ENCODE peak calls at places on chromosomes 6 and 20, in six cellular contexts. S is mesenchymal stem cell, X is IMR-90, J is neuronal stem cell, O is trophoblast cell, D is H1. A is an unnamed sample.

GRCh38 chr6:25945175-25945574 is 14.7 kb upstream of the SLC17A2 start:
- DNase-seq in S (no peak), X (no peak), J (no peak), O (no peak), D (no peak), A (no peak)

GRCh38 chr6:14621518-14621917 is 503.9 kb downstream of the CD83 start:
- DNase-seq in S (no peak), X (no peak), J (no peak), O (no peak), D (no peak), A (no peak)

GRCh38 chr6:34644716-34645115 is 51.9 kb downstream of the ILRUN start:
- DNase-seq in S (no peak), X (no peak), J (no peak), O (no peak), D (no peak), A (no peak)

GRCh38 chr20:45745015-45745414 is 22.9 kb downstream of the SPINT4 start:
- DNase-seq in S (no peak), X (no peak), J (no peak), O (no peak), D (no peak), A (no peak)

GRCh38 chr20:58718121-58718563 is 25.5 kb downstream of the NPEPL1 start:
- DNase-seq in S (no peak), X (no peak), J (no peak), O (no peak), D (no peak), A (peak; percentile 19)

GRCh38 chr6:15264902-15265761 is 19.3 kb downstream of the JARID2 start:
- DNase-seq in S (peak; percentile 72), X (peak; percentile 79), J (peak; percentile 52), O (no peak), D (no peak), A (no peak)

GRCh38 chr6:139230421-139230840 is 61.4 kb downstream of the TXLNB start:
- DNase-seq in S (peak; percentile 66), X (peak; percentile 46), J (peak; percentile 40), O (peak; percentile 13), D (no peak), A (no peak)

GRCh38 chr20:45275327-45275726 is 21.0 kb upstream of the SLPI start:
- DNase-seq in S (no peak), X (no peak), J (no peak), O (no peak), D (no peak), A (no peak)

GRCh38 chr20:21373436-21373835 is 23.9 kb downstream of the NKX2-4 start:
- DNase-seq in S (no peak), X (no peak), J (no peak), O (no peak), D (no peak), A (no peak)

GRCh38 chr6:36642913-36643817 is 35.3 kb upstream of the CDKN1A start:
- DNase-seq in S (peak; percentile 87), X (peak; percentile 90), J (no peak), O (peak; percentile 22), D (no peak), A (no peak)

GRCh38 chr6:8589941-8590676 is 154.8 kb upstream of the SLC35B3 start:
- DNase-seq in S (no peak), X (no peak), J (no peak), O (no peak), D (no peak), A (peak; percentile 58)

GRCh38 chr20:10898555-10898954 is 224.8 kb upstream of the JAG1 start:
- DNase-seq in S (no peak), X (peak; percentile 83), J (no peak), O (no peak), D (no peak), A (no peak)

GRCh38 chr6:154852700-154853099 is 119.5 kb downstream of the SCAF8 start:
- DNase-seq in S (peak; percentile 58), X (peak; percentile 84), J (no peak), O (no peak), D (no peak), A (no peak)

GRCh38 chr6:155224031-155224451 is 39.8 kb upstream of the CLDN20 start:
- DNase-seq in S (peak; percentile 89), X (peak; percentile 95), J (no peak), O (peak; percentile 84), D (no peak), A (no peak)

GRCh38 chr20:25372584-25373336 is 17.9 kb downstream of the ABHD12 start:
- DNase-seq in S (peak; percentile 97), X (peak; percentile 99), J (no peak), O (peak; percentile 56), D (no peak), A (no peak)

GRCh38 chr6:157561929-157562810 is 181.2 kb downstream of the ZDHHC14 start:
- DNase-seq in S (no peak), X (no peak), J (no peak), O (no peak), D (no peak), A (no peak)

GRCh38 chr6:72787521-72788031 is 165.7 kb downstream of the KCNQ5 start:
- DNase-seq in S (peak; percentile 93), X (peak; percentile 78), J (peak; percentile 39), O (peak; percentile 81), D (no peak), A (peak; percentile 46)

GRCh38 chr20:38473353-38473795 is 731 bp downstream of the RALGAPB start:
- DNase-seq in S (peak; percentile 45), X (no peak), J (no peak), O (no peak), D (no peak), A (no peak)

GRCh38 chr6:126716012-126716411 is 376.1 kb downstream of the CENPW start:
- DNase-seq in S (no peak), X (peak; percentile 26), J (no peak), O (no peak), D (no peak), A (no peak)

GRCh38 chr20:50911030-50911429 is 20.2 kb downstream of the ADNP start:
- DNase-seq in S (no peak), X (peak; percentile 85), J (no peak), O (peak; percentile 23), D (no peak), A (no peak)

GRCh38 chr20:35788796-35789195 is 17.0 kb downstream of the PHF20 start:
- DNase-seq in S (no peak), X (no peak), J (no peak), O (peak; percentile 95), D (no peak), A (no peak)

GRCh38 chr6:52422156-52422555 is 2.0 kb downstream of the EFHC1 start:
- DNase-seq in S (no peak), X (no peak), J (no peak), O (no peak), D (no peak), A (no peak)

GRCh38 chr6:43644940-43645612 is at the start of gene RSPH9:
- DNase-seq in S (peak; percentile 85), X (peak; percentile 44), J (peak; percentile 84), O (peak; percentile 69), D (peak; percentile 92), A (peak; percentile 98)

GRCh38 chr6:43009124-43009523 is 4.6 kb downstream of the MEA1 start:
- DNase-seq in S (peak; percentile 39), X (peak; percentile 27), J (no peak), O (peak; percentile 53), D (no peak), A (no peak)

GRCh38 chr6:28940294-28940858 is 16.6 kb upstream of the TRIM27 start:
- DNase-seq in S (no peak), X (no peak), J (peak; percentile 63), O (peak; percentile 85), D (peak; percentile 50), A (peak; percentile 72)

DNA sequence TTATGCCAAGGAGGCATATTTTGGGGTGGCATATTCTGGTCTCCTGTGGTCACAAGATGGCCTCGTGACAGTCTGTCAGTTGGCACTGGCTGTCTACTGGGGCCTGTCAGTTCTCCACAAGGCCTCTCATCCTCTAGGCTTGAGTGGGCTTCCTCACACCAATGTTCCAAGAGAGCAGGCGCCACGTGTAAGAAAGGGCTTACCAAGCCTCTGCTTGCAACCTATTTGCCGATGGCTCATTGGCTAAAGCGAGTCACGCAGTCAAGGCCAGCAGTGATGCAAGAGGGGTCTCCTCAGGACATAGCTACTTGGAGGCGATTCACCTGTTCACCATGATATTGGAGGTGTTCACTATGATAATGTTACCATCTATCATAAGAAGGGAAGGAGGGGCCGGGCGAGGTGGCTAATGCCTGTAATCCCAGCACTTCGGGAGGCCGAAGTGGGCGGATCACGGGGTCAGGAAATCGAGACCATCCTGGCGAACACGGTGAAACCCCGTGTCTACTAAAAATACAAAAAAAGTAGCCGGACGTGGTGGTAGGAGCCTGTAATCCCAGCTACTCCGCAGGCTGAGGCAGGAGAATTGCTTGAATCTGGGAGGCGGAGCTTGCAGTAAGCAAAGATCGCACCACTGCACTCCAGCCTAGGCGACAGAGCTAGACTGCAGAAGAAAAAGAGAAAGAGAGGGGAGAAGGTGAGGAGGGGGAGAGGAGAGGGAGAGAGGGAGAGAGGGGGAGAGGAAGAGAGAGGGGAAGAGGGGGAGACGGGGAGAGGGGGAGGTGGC is 35.3 kb downstream of the C6orf52 start:
- DNase-seq in S (peak; percentile 3), X (no peak), J (no peak), O (peak; percentile 8), D (no peak), A (peak; percentile 34)
- H3K9ac ChIP-seq in S (no peak overlapping the region), X (peak overlapping the region; percentile 12), J (no peak overlapping the region), O (no peak overlapping the region), D (no peak overlapping the region), A (no peak overlapping the region)

DNA sequence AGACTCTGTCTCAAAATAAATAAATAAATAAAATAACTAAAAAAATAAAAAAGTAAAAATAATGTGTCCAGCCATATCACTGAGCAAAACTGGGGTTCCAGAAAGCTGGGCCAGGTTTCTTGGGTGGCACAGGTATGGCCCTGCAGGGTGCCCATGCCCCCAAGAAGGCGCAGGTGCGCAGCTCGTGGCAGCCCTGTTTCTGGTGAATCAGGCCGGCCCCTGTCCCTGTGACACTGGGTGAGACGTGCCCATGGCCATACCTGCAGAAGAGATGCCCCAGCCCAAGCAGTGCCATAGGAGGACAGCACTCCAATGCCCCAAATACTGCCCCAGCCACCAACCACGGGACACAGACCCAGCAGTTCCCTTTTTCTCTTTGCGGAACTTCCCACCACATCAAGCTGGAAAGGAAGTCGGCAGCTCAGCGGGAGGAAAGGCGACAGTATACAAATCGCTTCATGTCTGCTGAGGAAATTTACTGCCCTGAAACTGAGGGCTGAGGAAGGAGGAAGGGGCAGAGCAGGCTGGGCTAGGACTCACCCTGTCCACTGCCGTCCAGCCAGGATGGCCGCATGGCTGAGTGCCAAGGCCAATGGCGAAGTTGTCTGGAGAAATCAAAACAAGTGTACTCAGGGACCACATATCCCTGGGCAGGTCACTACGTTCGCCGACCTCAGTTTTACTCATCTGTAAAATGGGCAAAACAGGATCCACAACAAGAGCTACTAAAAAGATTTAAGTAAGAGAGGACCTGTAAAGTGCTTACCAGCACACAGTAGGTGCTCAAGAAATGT is 55.4 kb downstream of the PREX1 start:
- DNase-seq in S (no peak), X (no peak), J (no peak), O (peak; percentile 25), D (no peak), A (no peak)
- H3K79me1 ChIP-seq in S (peaks cover 50% of the 10 kb centered on the region), X (no peaks in the 10 kb centered on the region), J (peaks cover 6% of the 10 kb centered on the region), O (no peaks in the 10 kb centered on the region), D (peaks cover 2% of the 10 kb centered on the region), A (no peaks in the 10 kb centered on the region)

DNA sequence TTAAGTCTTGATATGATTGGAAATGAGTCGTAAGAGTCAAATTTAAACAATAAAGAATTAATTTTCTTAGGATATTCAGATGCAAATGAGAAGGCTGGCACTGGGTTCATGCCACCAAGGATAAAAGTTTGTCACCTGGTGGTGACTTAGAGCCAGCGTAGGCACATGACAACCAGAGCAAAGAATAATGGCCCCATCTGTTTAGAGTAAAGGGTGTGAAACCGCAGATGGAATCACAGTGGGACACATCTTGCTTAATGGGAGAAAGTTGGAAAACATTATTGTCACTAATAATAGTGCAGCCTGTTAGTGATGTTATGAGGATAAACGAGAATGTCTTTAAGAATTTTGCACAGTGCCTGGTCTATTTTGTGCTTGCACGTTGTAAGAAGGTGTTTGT is 727.8 kb downstream of the QKI start:
- DNase-seq in S (no peak), X (no peak), J (no peak), O (no peak), D (no peak), A (no peak)
- H3K14ac ChIP-seq in S (no peak overlapping the region), X (no peak overlapping the region), J (no peak overlapping the region), O (no peak overlapping the region), D (no peak overlapping the region), A (no peak overlapping the region)

GRCh38 chr20:44067650-44068081 is 119.3 kb downstream of the JPH2 start:
- DNase-seq in S (no peak), X (no peak), J (no peak), O (no peak), D (no peak), A (no peak)
- H3K9ac ChIP-seq in S (no peak overlapping the region), X (no peak overlapping the region), J (no peak overlapping the region), O (no peak overlapping the region), D (no peak overlapping the region), A (no peak overlapping the region)

A was measured in H9.